ENCODE peak calls at places on chromosomes 16 and 17, in eight cellular contexts. V, S, Q, H, L, Y, U and F are unnamed samples.

GRCh38 chr16:86363057-86363490 is 147.3 kb upstream of the FOXF1 start:
- DNase-seq in V (peak), S (no peak), Q (peak), H (peak), L (no peak), Y (no peak), U (peak), F (peak)

GRCh38 chr17:11122908-11123307 is 118.1 kb upstream of the SHISA6 start:
- DNase-seq in V (no peak), S (no peak), Q (no peak), H (no peak), L (no peak), Y (peak), U (no peak), F (no peak)

GRCh38 chr16:29926675-29927522 is 873 bp upstream of the KCTD13 start:
- DNase-seq in V (no peak), S (peak), Q (no peak), H (peak), L (peak), Y (no peak), U (no peak), F (no peak)

GRCh38 chr16:19884021-19884485 is 595 bp downstream of the GPRC5B start:
- DNase-seq in V (no peak), S (no peak), Q (no peak), H (peak), L (no peak), Y (peak), U (no peak), F (peak)

GRCh38 chr17:1180958-1181768 is 1.4 kb upstream of the ABR start:
- DNase-seq in V (no peak), S (no peak), Q (no peak), H (no peak), L (no peak), Y (no peak), U (no peak), F (no peak)

GRCh38 chr16:71501562-71501961 is 12.4 kb upstream of the ZNF19 start:
- DNase-seq in V (no peak), S (no peak), Q (no peak), H (no peak), L (no peak), Y (no peak), U (no peak), F (no peak)

GRCh38 chr17:77449908-77450741 is 309.4 kb downstream of the SEC14L1 start:
- DNase-seq in V (no peak), S (no peak), Q (no peak), H (peak), L (no peak), Y (peak), U (no peak), F (no peak)

GRCh38 chr16:351804-352520 is 561 bp downstream of the AXIN1 start:
- DNase-seq in V (no peak), S (no peak), Q (no peak), H (no peak), L (no peak), Y (peak), U (no peak), F (no peak)

GRCh38 chr17:4215882-4216411 is 47.8 kb downstream of the ANKFY1 start:
- DNase-seq in V (no peak), S (no peak), Q (no peak), H (peak), L (no peak), Y (no peak), U (no peak), F (no peak)

GRCh38 chr16:58515871-58516767 is 802 bp downstream of the SETD6 start:
- DNase-seq in V (no peak), S (no peak), Q (no peak), H (peak), L (peak), Y (peak), U (no peak), F (peak)

GRCh38 chr17:82063424-82064415 is 1.9 kb downstream of the DUS1L start:
- DNase-seq in V (no peak), S (no peak), Q (no peak), H (no peak), L (no peak), Y (no peak), U (no peak), F (no peak)
- H3K4me3 ChIP-seq in V (no peak), S (peak), Q (no peak), H (peak), L (no peak), Y (peak), U (peak), F (peak)

GRCh38 chr16:12901204-12901596 is 198 bp upstream of the SHISA9 start:
- DNase-seq in V (no peak), S (no peak), Q (no peak), H (no peak), L (no peak), Y (no peak), U (no peak), F (no peak)
- H3K4me3 ChIP-seq in V (no peak), S (no peak), Q (no peak), H (no peak), L (peak), Y (no peak), U (no peak), F (no peak)

DNA sequence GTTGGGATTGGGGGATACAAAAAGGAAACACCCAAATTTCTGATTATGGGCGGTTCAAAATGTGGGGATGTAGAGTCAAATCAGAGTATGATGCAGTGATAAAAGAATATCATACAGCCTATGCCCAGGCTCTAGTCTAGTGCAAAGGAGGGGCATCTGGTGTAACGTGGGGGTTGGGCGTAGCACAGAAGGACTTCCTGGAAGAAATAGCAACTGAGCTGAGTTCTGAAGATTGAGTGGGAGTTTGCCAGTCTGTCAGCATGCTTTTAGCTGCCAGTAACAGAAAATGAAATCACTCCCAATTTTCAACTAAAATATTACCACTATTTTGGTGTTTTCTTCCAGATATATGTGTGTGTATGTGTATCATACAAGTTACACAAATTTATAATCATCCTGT is 196.9 kb downstream of the SPECC1 start:
- DNase-seq in V (no peak), S (peak), Q (no peak), H (no peak), L (no peak), Y (no peak), U (no peak), F (no peak)
- H3K4me3 ChIP-seq in V (no peak), S (no peak), Q (no peak), H (no peak), L (no peak), Y (no peak), U (no peak), F (no peak)

GRCh38 chr16:31714899-31715504 is 158.6 kb upstream of the ZNF267 start:
- DNase-seq in V (no peak), S (no peak), Q (no peak), H (no peak), L (no peak), Y (no peak), U (no peak), F (no peak)
- H3K4me3 ChIP-seq in V (no peak), S (no peak), Q (no peak), H (no peak), L (no peak), Y (no peak), U (no peak), F (no peak)